ENCODE peak calls at places on chromosomes 13 and 19, in ten cellular contexts. T is SHP77 treated with DMSO at 0.1 percent for 48 hours; X is left colon; R is PC-3; M is NCI-H2029 treated with DMSO at 0.1 percent for 48 hours; U is natural killer cell; S is Calu3; G is fibroblast of the conjunctiva; Y is AG04449; E is stimulated activated CD4-positive, alpha-beta T cell treated with anti-CD3 and anti-CD28 coated beads, Interleukin-15, amount 100 ng/mL, for 48 hours. D is an unnamed sample.

GRCh38 chr13:34842466-34842865 is 99.6 kb upstream of the NBEA start:
- DNase-seq in G (no peak), M (no peak), X (no peak), T (no peak), Y (no peak), U (no peak), E (no peak), S (no peak), R (no peak), D (no peak)

GRCh38 chr13:31012285-31013024 is 80.0 kb downstream of the TEX26 start:
- DNase-seq in E (no peak), G (peak; percentile 14), M (no peak), R (peak; percentile 19), U (no peak), S (peak; percentile 26), Y (no peak), X (no peak), T (no peak), D (peak; percentile 50)

GRCh38 chr13:77502104-77502720 is 33.3 kb upstream of the SCEL start:
- DNase-seq in S (no peak), G (no peak), M (no peak), X (no peak), E (no peak), R (no peak), Y (no peak), T (no peak), U (no peak), D (no peak)

GRCh38 chr13:99830931-99831330 is 140.6 kb downstream of the ZIC5 start:
- DNase-seq in Y (no peak), M (no peak), E (no peak), G (no peak), T (no peak), U (no peak), X (no peak), R (no peak), S (no peak), D (no peak)

GRCh38 chr19:35644987-35645679 is 3.0 kb upstream of the COX6B1 start:
- DNase-seq in U (peak; percentile 40), X (peak; percentile 95), E (peak; percentile 72), S (peak; percentile 77), Y (no peak), G (no peak), T (peak; percentile 28), M (peak; percentile 49), R (peak; percentile 56), D (peak; percentile 72)

GRCh38 chr13:73521291-73521626 is 462.5 kb downstream of the KLF5 start:
- DNase-seq in E (no peak), M (no peak), G (no peak), Y (no peak), S (no peak), R (no peak), T (no peak), X (no peak), U (no peak), D (no peak)

GRCh38 chr13:48908381-48909087 is 67.2 kb upstream of the FNDC3A start:
- DNase-seq in U (no peak), E (no peak), M (no peak), S (no peak), Y (no peak), R (peak; percentile 80), T (no peak), X (no peak), G (peak; percentile 42), D (peak; percentile 75)

GRCh38 chr19:28610731-28611130 is 602.2 kb downstream of the UQCRFS1 start:
- DNase-seq in U (no peak), E (no peak), X (no peak), M (no peak), G (no peak), T (no peak), S (no peak), Y (no peak), R (no peak), D (no peak)

GRCh38 chr19:10227215-10227971 is 3.7 kb downstream of the S1PR2 start:
- DNase-seq in G (no peak), M (no peak), T (no peak), X (no peak), U (no peak), E (no peak), R (no peak), S (no peak), Y (no peak), D (no peak)

GRCh38 chr13:51764184-51765141 is 39.5 kb downstream of the DHRS12 start:
- DNase-seq in T (peak; percentile 48), U (peak; percentile 52), M (peak; percentile 68), G (peak; percentile 49), X (peak; percentile 50), S (peak; percentile 40), Y (no peak), E (peak; percentile 60), R (peak; percentile 51), D (no peak)

GRCh38 chr19:35348909-35349611 is 1.4 kb downstream of the FFAR1 start:
- DNase-seq in U (peak; percentile 9), X (no peak), R (no peak), S (no peak), M (no peak), G (no peak), E (no peak), T (peak; percentile 10), Y (no peak), D (no peak)

GRCh38 chr13:76872686-76873085 is 13.5 kb downstream of the KCTD12 start:
- DNase-seq in U (no peak), M (no peak), S (no peak), E (no peak), T (no peak), Y (no peak), R (no peak), X (no peak), G (no peak), D (no peak)

GRCh38 chr13:51919531-51919930 is 57.8 kb downstream of the CCDC70 start:
- DNase-seq in U (no peak), X (no peak), Y (no peak), T (no peak), R (peak; percentile 13), E (no peak), S (no peak), G (no peak), M (no peak), D (no peak)

GRCh38 chr13:46679369-46680180 is 117.4 kb downstream of the ESD start:
- DNase-seq in G (peak; percentile 46), T (no peak), X (peak; percentile 32), R (no peak), S (no peak), Y (no peak), U (peak; percentile 64), E (no peak), M (no peak), D (no peak)

GRCh38 chr19:42140125-42140754 is 8.0 kb upstream of the POU2F2 start:
- DNase-seq in U (peak; percentile 35), T (no peak), M (no peak), X (peak; percentile 64), S (no peak), E (no peak), Y (no peak), G (no peak), R (peak; percentile 8), D (peak; percentile 51)

GRCh38 chr13:54563286-54563685 is 1534.7 kb downstream of the OLFM4 start:
- DNase-seq in T (no peak), S (no peak), U (no peak), Y (no peak), M (no peak), E (no peak), X (no peak), R (peak; percentile 2), G (no peak), D (peak; percentile 0)

GRCh38 chr19:44807652-44808462 is 1.0 kb upstream of the BCAM start:
- DNase-seq in X (peak; percentile 29), E (no peak), Y (no peak), G (no peak), T (peak; percentile 31), U (no peak), R (peak; percentile 60), S (peak; percentile 66), M (peak; percentile 9), D (peak; percentile 48)

GRCh38 chr13:76884571-76885202 is 1.5 kb downstream of the KCTD12 start:
- DNase-seq in S (no peak), R (peak; percentile 16), G (peak; percentile 41), Y (no peak), U (no peak), T (no peak), E (no peak), X (peak; percentile 20), M (no peak), D (peak; percentile 61)

GRCh38 chr19:2312819-2313501 is 5.0 kb upstream of the LINGO3 start:
- DNase-seq in U (no peak), T (no peak), M (no peak), R (no peak), X (no peak), E (no peak), S (no peak), G (no peak), Y (no peak), D (no peak)

GRCh38 chr19:32651729-32652140 is 23.2 kb downstream of the ANKRD27 start:
- DNase-seq in G (no peak), M (no peak), U (no peak), R (no peak), X (peak; percentile 37), T (no peak), Y (no peak), E (no peak), S (no peak), D (no peak)

GRCh38 chr19:49157445-49158224 is at the start of gene TRPM4:
- DNase-seq in M (peak; percentile 61), G (peak; percentile 47), Y (no peak), S (peak; percentile 98), T (peak; percentile 26), E (no peak), X (peak; percentile 97), U (no peak), R (peak; percentile 96), D (peak; percentile 88)

GRCh38 chr13:38819053-38819452 is 132.2 kb downstream of the FREM2 start:
- DNase-seq in U (no peak), Y (no peak), G (no peak), T (no peak), E (no peak), X (peak; percentile 12), M (no peak), R (no peak), S (no peak), D (peak; percentile 7)

GRCh38 chr19:53671621-53672111 is 39.9 kb downstream of the DPRX start:
- DNase-seq in U (no peak), Y (no peak), S (no peak), G (no peak), X (no peak), R (no peak), E (no peak), T (no peak), M (no peak), D (no peak)

GRCh38 chr13:37934339-37935191 is 65.0 kb upstream of the TRPC4 start:
- DNase-seq in U (no peak), M (no peak), T (peak; percentile 57), Y (no peak), G (no peak), S (no peak), X (no peak), R (no peak), E (no peak), D (no peak)

GRCh38 chr19:45739498-45740439 is 6.5 kb downstream of the MEIOSIN start:
- DNase-seq in U (no peak), X (no peak), R (no peak), S (no peak), M (no peak), E (no peak), T (no peak), G (no peak), Y (no peak), D (no peak)

GRCh38 chr13:95354680-95355487 is 53.6 kb upstream of the ABCC4 start:
- DNase-seq in U (no peak), X (no peak), R (no peak), E (no peak), Y (no peak), T (no peak), M (no peak), G (no peak), S (no peak), D (no peak)

GRCh38 chr13:31476753-31477152 is 262.6 kb upstream of the RXFP2 start:
- DNase-seq in G (no peak), X (no peak), U (no peak), T (no peak), Y (no peak), R (no peak), E (no peak), S (no peak), M (no peak), D (no peak)

GRCh38 chr19:50192463-50193211 is 10.8 kb upstream of the MYH14 start:
- DNase-seq in U (no peak), E (no peak), G (no peak), M (no peak), S (no peak), R (no peak), X (no peak), Y (no peak), T (no peak), D (no peak)

D was measured in MCF 10A.